ENCODE peak calls at places on chromosomes 16 and 17, in eight cellular contexts. G, K, S, A, C, B, M and H are unnamed samples.

GRCh38 chr16:2371421-2371820 is 30.9 kb upstream of the ABCA3 start:
- DNase-seq in A (no peak), G (no peak), B (no peak), S (no peak), C (no peak), K (no peak), M (no peak), H (no peak)

GRCh38 chr17:6555331-6556120 is 829 bp downstream of the PITPNM3 start:
- DNase-seq in S (no peak), K (no peak), C (peak), M (no peak), G (peak), B (no peak), A (no peak), H (peak)

GRCh38 chr17:8991514-8992285 is 26.2 kb upstream of the PIK3R5 start:
- DNase-seq in A (no peak), K (peak), G (peak), S (peak), C (peak), B (peak), M (peak), H (peak)

GRCh38 chr17:14143678-14144077 is 74.4 kb downstream of the COX10 start:
- DNase-seq in A (no peak), G (no peak), K (no peak), C (no peak), M (no peak), B (no peak), S (no peak), H (no peak)

GRCh38 chr16:81956213-81956948 is 54.9 kb downstream of the SDR42E1 start:
- DNase-seq in K (no peak), A (peak), S (no peak), C (no peak), B (no peak), G (no peak), M (peak), H (no peak)

GRCh38 chr16:2008631-2009301 is 855 bp downstream of the ZNF598 start:
- DNase-seq in B (no peak), M (peak), A (no peak), G (no peak), C (no peak), S (no peak), K (no peak), H (no peak)

GRCh38 chr17:63954402-63955063 is 18.2 kb downstream of the SCN4A start:
- DNase-seq in G (no peak), C (no peak), B (no peak), S (no peak), K (no peak), A (no peak), M (peak), H (no peak)

GRCh38 chr17:81553616-81554181 is 1.5 kb upstream of the FAAP100 start:
- DNase-seq in K (no peak), S (no peak), B (no peak), A (peak), M (peak), C (no peak), G (peak), H (peak)

GRCh38 chr17:3003401-3004149 is 59.8 kb downstream of the OR1D5 start:
- DNase-seq in B (no peak), C (no peak), K (no peak), M (peak), S (no peak), G (no peak), A (no peak), H (no peak)

GRCh38 chr16:35711435-35711834 is 2252.0 kb downstream of the TP53TG3F start:
- DNase-seq in C (no peak), M (no peak), S (no peak), G (no peak), K (peak), B (no peak), A (no peak), H (no peak)

GRCh38 chr16:35711958-35712357 is 2252.5 kb downstream of the TP53TG3F start:
- DNase-seq in G (no peak), M (no peak), B (no peak), A (no peak), S (no peak), K (peak), C (no peak), H (no peak)

GRCh38 chr16:35713762-35714650 is 2254.6 kb downstream of the TP53TG3F start:
- DNase-seq in K (no peak), C (no peak), A (no peak), G (no peak), S (no peak), M (no peak), B (no peak), H (no peak)

DNA sequence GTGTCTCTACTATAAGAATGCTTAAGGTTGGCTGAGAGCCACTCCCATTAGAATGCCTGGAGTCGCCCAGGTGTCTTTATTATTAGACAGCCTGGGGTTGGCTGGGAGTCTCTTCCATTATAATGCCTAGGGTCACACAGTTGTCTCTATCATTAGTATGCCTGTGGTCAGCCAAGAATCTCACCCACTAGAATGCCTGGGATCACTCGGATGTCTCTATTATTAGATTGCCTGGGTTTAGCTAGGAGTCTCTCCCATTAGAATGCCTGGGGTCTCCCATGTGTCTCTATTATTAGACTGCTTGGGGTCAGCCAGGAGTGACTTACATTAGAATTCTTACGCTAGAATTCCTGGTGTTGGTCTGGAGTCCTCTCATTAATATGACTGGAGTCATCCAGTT is 2255.3 kb downstream of the TP53TG3F start:
- DNase-seq in G (no peak), A (no peak), C (no peak), K (no peak), B (no peak), M (no peak), S (no peak), H (no peak)
- TF ChIP-seq CTCF in G (no peak), A (no peak), C (no peak), K (no peak), B (no peak), M (no peak), S (no peak), H (no peak)

DNA sequence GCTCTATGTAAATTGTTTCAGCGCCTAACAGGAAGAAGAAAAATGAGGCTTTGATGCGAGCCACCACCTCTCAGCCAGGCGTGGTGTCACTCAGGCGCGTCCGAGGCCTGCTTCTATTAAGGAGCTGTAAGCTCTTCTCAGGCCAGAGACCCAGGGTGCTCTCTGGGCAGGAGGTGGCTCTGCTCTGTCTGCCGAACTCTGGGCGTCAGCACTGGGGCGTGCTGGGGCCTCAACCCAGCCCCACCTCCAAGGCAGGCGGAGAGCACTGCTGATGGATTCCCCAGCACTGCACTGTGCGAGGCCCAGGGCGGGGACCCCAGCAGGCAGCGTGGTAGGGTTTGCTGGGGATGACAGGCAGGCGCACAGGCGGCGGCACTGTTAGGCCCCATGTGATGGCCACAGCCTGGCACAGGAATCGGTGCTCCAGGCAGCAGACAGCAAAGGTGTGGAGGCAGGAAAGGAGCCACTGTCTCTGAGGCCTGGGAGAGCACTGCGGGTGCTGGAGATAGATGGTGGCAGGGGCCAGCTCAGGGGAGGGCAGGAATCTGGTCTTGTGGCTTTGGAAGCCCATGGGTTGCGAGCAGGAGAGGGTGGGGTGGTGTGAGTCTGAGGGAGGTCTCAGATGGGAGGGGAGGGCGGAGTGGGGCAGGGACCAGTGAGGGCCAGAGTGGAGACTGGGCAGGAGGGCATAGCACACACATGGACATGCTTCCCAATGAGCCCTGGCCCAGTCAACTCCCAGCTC is 70.3 kb downstream of the SREBF1 start:
- DNase-seq in S (no peak), G (no peak), K (no peak), M (no peak), A (no peak), C (peak), B (no peak), H (no peak)
- TF ChIP-seq CTCF in S (no peak), G (no peak), K (no peak), M (no peak), A (no peak), C (no peak), B (no peak), H (no peak)

GRCh38 chr16:25108054-25108453 is 3.5 kb upstream of the LCMT1 start:
- DNase-seq in A (no peak), B (no peak), S (no peak), K (no peak), M (peak), G (no peak), C (no peak), H (no peak)
- TF ChIP-seq CTCF in A (no peak), B (no peak), S (no peak), K (no peak), M (no peak), G (no peak), C (no peak), H (no peak)

GRCh38 chr16:85826686-85827247 is 27.3 kb downstream of the COX4I1 start:
- DNase-seq in B (no peak), S (no peak), C (no peak), M (no peak), A (no peak), G (no peak), K (no peak), H (no peak)

GRCh38 chr16:85829266-85829665 is 29.8 kb downstream of the COX4I1 start:
- DNase-seq in C (no peak), A (no peak), M (no peak), G (no peak), B (no peak), K (no peak), S (no peak), H (no peak)

GRCh38 chr16:85828166-85828565 is 28.7 kb downstream of the COX4I1 start:
- DNase-seq in K (no peak), M (no peak), S (no peak), G (no peak), C (no peak), B (no peak), A (no peak), H (no peak)

GRCh38 chr16:85832578-85833539 is 33.4 kb downstream of the COX4I1 start:
- DNase-seq in C (no peak), K (no peak), M (peak), G (no peak), S (no peak), A (no peak), B (no peak), H (no peak)

DNA sequence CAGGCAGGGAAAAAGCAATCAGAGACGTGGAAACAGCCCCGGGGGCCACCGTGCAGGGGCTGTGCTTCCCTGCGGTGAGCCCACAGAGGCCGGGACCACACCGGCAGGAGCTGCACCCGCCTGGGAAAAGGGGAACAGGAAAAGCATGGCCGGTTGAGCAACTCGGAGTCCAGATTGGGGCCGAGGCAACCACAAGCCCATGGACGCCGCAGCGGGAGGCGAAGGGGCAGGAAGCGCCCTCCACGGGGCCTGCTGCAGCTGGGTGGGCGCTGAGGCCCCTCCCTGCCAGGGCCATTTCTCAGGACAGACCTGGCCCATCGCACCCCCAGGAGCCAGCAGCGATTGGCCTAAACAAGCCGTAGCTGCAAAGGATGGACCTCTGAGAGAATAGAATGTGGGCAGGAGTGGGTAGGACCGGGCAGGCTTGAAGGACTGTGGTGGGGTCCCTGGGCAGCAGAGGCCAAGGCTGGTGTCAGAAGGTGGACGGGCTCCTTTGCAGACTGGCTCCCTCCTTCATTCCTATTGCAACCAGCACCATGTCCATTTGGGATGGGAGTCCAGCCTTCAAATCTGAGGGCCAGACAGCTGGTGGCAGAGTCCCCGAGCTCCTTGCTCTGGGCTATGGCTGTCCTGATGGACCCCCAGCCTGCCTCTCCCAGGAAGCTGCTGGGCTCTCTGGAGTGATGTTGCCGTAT is 30.4 kb downstream of the COX4I1 start:
- DNase-seq in M (peak), K (no peak), A (no peak), B (no peak), C (no peak), S (no peak), G (no peak), H (no peak)
- TF ChIP-seq CTCF in M (no peak), K (no peak), A (no peak), B (no peak), C (no peak), S (no peak), G (no peak), H (no peak)